ENCODE peak calls at places on chromosomes 1 and 21, in four cellular contexts. X, T, E and J are unnamed samples.

GRCh38 chr1:208239518-208240381 is 4.4 kb downstream of the PLXNA2 start:
- DNase-seq in T (no peak), E (no peak), X (no peak), J (no peak)

GRCh38 chr1:188489336-188490112 is 1660.8 kb downstream of the PLA2G4A start:
- DNase-seq in T (no peak), X (no peak), E (peak; percentile 37), J (no peak)

GRCh38 chr1:60989745-60990718 is 92.3 kb upstream of the NFIA start:
- DNase-seq in X (no peak), E (no peak), T (no peak), J (no peak)

GRCh38 chr21:28063241-28063640 is 929.4 kb downstream of the LTN1 start:
- DNase-seq in E (no peak), X (no peak), T (no peak), J (no peak)

GRCh38 chr1:190475394-190476250 is 2.0 kb downstream of the BRINP3 start:
- DNase-seq in T (no peak), E (no peak), X (no peak), J (no peak)

GRCh38 chr1:161721738-161722343 is 497 bp downstream of the FCRLB start:
- DNase-seq in T (no peak), X (peak; percentile 43), E (no peak), J (no peak)

GRCh38 chr1:192506741-192507155 is 68.8 kb upstream of the RGS1 start:
- DNase-seq in E (no peak), X (peak; percentile 17), T (no peak), J (no peak)

GRCh38 chr1:87826639-87827345 is 498.1 kb downstream of the LMO4 start:
- DNase-seq in T (no peak), X (no peak), E (no peak), J (no peak)

GRCh38 chr1:107530543-107530942 is 389.7 kb downstream of the NTNG1 start:
- DNase-seq in E (no peak), X (peak; percentile 41), T (no peak), J (no peak)

GRCh38 chr1:202938287-202938925 is 11.4 kb upstream of the KLHL12 start:
- DNase-seq in E (no peak), X (no peak), T (no peak), J (no peak)

GRCh38 chr1:55825486-55825885 is 610.3 kb upstream of the USP24 start:
- DNase-seq in E (no peak), T (no peak), X (no peak), J (no peak)

GRCh38 chr21:36089946-36090345 is 20.1 kb downstream of the CBR1 start:
- DNase-seq in E (no peak), T (no peak), X (no peak), J (no peak)

GRCh38 chr1:26788515-26788785 is 700 bp downstream of the PIGV start:
- DNase-seq in E (no peak), X (no peak), T (no peak), J (no peak)

DNA sequence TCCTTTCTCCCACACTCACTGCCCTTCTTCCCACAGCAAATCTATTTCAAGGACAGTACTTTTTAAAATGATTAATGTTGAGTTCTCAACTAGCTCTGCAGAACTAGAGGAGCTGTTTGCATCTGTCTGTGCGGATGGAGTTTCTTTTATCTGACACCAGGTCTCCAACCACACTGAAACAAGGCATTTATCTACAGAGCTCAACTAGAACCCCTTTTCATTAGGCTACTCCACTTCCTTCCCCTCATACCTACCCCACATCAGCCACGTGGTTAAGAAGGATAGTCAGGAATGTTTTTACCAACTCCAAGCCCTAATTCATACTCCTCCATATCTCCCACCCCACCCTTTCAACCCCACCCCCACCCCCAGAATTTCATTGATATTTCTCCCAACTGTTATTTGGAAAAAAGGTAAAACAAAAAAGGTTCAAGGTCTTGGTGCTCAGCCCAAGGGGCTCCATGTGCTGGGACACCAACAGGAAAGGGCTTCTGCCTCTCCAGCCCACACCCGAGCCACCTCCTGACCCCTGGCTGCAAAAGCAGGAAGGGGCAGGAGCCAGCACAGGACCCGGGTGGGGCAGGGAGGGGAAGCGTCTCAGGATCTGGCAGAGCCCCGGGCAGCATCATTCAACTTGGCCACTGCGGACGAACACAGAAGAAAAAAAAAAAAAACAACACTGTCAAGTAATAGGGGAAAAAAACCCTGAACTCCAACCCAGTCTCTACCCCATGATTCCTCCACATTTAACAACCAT is 7.0 kb downstream of the ENSA start:
- DNase-seq in E (no peak), T (no peak), X (no peak), J (no peak)
- TF ChIP-seq CTCF in E (no peak), T (no peak), X (no peak), J (no peak)

DNA sequence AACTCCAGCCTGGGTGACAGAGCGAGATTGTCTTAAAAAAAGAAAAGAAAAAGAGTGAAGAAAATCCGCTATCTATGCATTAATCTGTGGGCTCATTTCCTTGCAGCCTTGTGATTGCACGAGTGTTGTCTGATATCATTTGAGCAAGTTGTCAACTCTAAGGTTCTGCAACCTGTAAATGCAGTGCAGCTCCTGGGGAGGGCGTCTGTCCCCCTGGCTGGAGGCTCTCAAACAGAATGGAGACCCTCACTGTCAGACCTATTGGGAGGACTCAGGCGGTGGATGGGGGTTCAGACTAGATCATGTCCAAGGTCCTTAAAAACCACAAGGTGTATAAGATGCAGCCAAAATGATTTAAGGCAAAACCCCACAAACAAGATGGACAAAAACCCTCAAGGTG is 6.2 kb downstream of the CORT start:
- DNase-seq in E (no peak), X (no peak), T (no peak), J (no peak)
- TF ChIP-seq CTCF in E (no peak), X (peak; percentile 15), T (no peak), J (no peak)

GRCh38 chr1:13748610-13749505 is 48.9 kb downstream of the PRDM2 start:
- DNase-seq in X (peak; percentile 98), E (peak; percentile 73), T (peak; percentile 96), J (peak; percentile 96)
- TF ChIP-seq CTCF in X (peak; percentile 48), E (no peak), T (no peak), J (no peak)

GRCh38 chr1:1361982-1362423 is 3.6 kb upstream of the MXRA8 start:
- DNase-seq in E (no peak), T (no peak), X (no peak), J (no peak)
- TF ChIP-seq CTCF in E (peak; percentile 4), T (no peak), X (no peak), J (no peak)

DNA sequence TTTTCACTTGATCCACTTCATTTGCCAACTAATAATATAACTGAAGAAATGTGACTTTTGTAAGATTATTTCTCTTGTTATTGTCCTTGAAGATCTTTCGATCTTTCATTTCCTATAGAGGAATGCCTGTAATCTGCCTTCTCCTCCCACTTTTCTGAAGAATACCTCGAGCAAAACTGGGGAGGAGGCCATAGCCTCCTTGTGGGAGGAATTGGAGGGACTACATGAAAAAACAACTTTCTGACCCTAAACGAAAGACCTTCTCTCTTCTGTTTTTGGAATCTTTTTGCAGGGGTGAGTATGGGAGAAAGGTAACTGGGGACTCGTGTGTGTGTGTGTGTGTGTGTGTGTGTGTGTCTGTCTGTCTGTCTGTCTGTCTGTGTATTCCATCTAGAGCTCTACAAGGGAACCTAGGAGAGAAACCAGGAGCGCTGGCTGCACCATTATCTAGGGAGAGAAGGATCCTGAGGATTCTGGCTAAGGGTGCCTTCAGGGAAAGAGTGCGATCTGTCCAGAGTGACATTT is 32.4 kb upstream of the MAB21L3 start:
- DNase-seq in X (no peak), T (no peak), E (no peak), J (no peak)
- TF ChIP-seq CTCF in X (no peak), T (no peak), E (no peak), J (no peak)

GRCh38 chr1:50605186-50605875 is 182.1 kb upstream of the DMRTA2 start:
- DNase-seq in X (peak; percentile 22), E (no peak), T (no peak), J (no peak)
- TF ChIP-seq CTCF in X (peak; percentile 26), E (peak; percentile 72), T (no peak), J (no peak)

DNA sequence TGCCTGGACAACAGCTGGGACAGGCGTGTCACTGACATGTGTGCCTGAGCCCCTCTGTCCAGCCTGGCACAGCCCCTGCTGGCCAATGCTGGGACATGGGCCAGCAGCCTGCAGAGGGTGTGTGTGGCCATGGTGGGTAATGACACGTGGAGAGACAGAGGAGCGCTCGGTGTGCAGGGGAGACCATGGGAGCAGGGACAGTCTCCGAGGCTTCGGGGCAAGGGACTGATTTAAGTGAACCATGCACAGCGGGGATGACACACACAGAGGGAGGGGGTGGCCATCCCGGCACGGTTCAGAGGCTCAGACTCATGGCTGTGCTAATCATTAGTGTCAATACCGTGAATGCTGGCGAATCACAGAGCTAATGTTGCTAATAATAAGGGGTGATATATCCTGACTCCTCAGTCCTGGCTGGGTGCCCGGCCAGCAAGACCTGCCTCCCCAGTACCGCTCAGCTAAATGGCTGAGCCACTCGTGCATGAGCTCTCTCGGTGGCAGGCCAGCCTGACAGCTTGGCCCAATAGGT is 41.6 kb downstream of the IGSF21 start:
- DNase-seq in T (no peak), X (peak; percentile 15), E (no peak), J (no peak)
- TF ChIP-seq CTCF in T (no peak), X (no peak), E (no peak), J (no peak)